ENCODE peak calls at places on chromosome 5, in nine cellular contexts. M, P, C, E, Y, F, K, G and S are unnamed samples.

GRCh38 chr5:78903936-78904335 is 81.2 kb downstream of the ARSB start:
- DNase-seq in C (no peak), M (no peak), F (no peak), E (no peak), G (no peak), P (no peak), Y (no peak), K (no peak), S (no peak)

GRCh38 chr5:93421987-93422391 is 159.0 kb downstream of the NR2F1-AS1 start:
- DNase-seq in G (peak), K (no peak), F (no peak), E (no peak), C (no peak), P (no peak), M (no peak), Y (no peak), S (no peak)

GRCh38 chr5:133746834-133747233 is 134.5 kb upstream of the FSTL4 start:
- DNase-seq in F (no peak), C (no peak), K (no peak), E (no peak), P (no peak), G (peak), M (no peak), Y (no peak), S (peak)

GRCh38 chr5:55096860-55097259 is 5.6 kb upstream of the GZMA start:
- DNase-seq in K (no peak), E (no peak), M (no peak), F (no peak), C (no peak), P (no peak), G (no peak), Y (no peak), S (no peak)

GRCh38 chr5:29161399-29161798 is 2032.1 kb upstream of the CDH6 start:
- DNase-seq in K (no peak), Y (no peak), C (no peak), F (no peak), P (no peak), G (no peak), M (no peak), E (no peak), S (no peak)

GRCh38 chr5:55982957-55983381 is 11.8 kb downstream of the IL6ST start:
- DNase-seq in E (no peak), K (no peak), Y (no peak), M (no peak), F (no peak), C (no peak), G (peak), P (no peak), S (no peak)

GRCh38 chr5:156621719-156622118 is 228.4 kb upstream of the PPP1R2B start:
- DNase-seq in E (no peak), M (no peak), G (no peak), P (no peak), K (no peak), C (no peak), Y (no peak), F (no peak), S (no peak)

GRCh38 chr5:125326114-125326513 is 579.7 kb upstream of the ZNF608 start:
- DNase-seq in F (peak), G (no peak), P (no peak), K (peak), M (peak), E (peak), Y (no peak), C (no peak), S (no peak)

GRCh38 chr5:120823316-120823715 is 359.2 kb downstream of the PRR16 start:
- DNase-seq in E (no peak), Y (no peak), F (no peak), K (no peak), P (no peak), C (no peak), M (no peak), G (no peak), S (no peak)

GRCh38 chr5:129053438-129053837 is 41.1 kb upstream of the ISOC1 start:
- DNase-seq in E (no peak), P (no peak), C (no peak), K (no peak), F (no peak), G (no peak), Y (no peak), M (no peak), S (no peak)

DNA sequence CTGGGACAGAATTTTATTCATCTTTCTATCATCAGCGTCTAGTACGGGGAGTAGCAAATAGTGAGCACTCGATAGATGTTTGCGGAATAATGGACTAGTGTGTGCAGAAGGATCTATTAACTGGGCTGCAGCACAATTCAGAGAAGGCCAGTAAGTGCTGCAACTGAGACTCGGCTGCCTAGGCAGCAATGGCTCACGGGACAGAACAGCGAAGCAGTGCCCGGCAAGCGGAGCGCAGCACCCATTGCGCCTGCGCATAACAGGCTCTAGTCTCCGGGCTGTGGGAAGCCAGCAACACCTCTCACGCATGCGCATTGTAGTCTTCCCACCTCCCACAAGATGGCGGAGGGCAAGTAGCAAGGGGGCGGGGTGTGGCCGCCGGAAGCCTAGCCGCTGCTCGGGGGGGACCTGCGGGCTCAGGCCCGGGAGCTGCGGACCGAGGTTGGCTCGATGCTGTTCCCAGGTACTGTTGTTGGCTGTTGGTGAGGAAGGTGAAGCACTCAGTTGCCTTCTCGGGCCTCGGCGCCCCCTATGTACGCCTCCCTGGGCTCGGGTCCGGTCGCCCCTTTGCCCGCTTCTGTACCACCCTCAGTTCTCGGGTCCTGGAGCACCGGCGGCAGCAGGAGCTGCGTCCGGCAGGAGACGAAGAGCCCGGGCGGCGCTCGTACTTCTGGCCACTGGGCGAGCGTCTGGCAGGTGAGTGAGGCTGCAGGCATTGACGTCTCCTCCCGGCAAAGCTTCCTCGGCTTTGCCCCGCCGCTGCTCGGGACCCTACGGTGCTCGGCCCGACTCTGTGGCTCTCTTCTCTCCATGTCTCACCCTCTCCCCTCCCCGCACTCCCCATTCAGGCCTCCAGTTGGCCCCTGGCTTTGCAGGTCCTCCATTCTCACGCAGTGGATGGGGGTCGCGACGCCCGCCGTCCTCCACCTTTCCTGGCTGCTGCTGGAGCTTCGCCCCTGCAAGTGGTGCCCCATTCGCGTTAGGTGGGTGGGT is 30.2 kb upstream of the APC start:
- DNase-seq in E (peak), Y (peak), K (peak), G (peak), P (peak), F (peak), M (peak), C (peak), S (peak)
- TF ChIP-seq CTCF in E (no peak), Y (no peak), K (no peak), G (no peak), P (no peak), F (peak), M (no peak), C (no peak), S (no peak)

GRCh38 chr5:141524604-141525597 is 36.0 kb downstream of the PCDHGC5 start:
- DNase-seq in K (peak), P (peak), G (peak), M (peak), E (peak), C (peak), F (peak), Y (peak), S (no peak)

GRCh38 chr5:141519605-141520288 is 30.9 kb downstream of the PCDHGC5 start:
- DNase-seq in Y (no peak), E (no peak), F (no peak), K (peak), M (no peak), C (no peak), P (no peak), G (no peak), S (no peak)

GRCh38 chr5:141523991-141524390 is 35.1 kb downstream of the PCDHGC5 start:
- DNase-seq in E (no peak), Y (no peak), G (no peak), K (no peak), C (no peak), P (no peak), M (no peak), F (no peak), S (peak)

GRCh38 chr5:141521244-141521781 is 32.4 kb downstream of the PCDHGC5 start:
- DNase-seq in C (no peak), F (no peak), K (peak), P (no peak), G (no peak), M (peak), E (no peak), Y (no peak), S (peak)

GRCh38 chr5:141522301-141522700 is 33.4 kb downstream of the PCDHGC5 start:
- DNase-seq in F (no peak), Y (no peak), M (no peak), C (no peak), K (peak), P (no peak), G (no peak), E (no peak), S (no peak)
- H3K27ac ChIP-seq in F (peak), Y (peak), M (no peak), C (peak), K (peak), P (no peak), G (no peak), E (no peak), S (peak)

GRCh38 chr5:136018814-136019777 is 9.7 kb upstream of the TGFBI start:
- DNase-seq in K (peak), C (peak), F (no peak), G (no peak), M (peak), E (peak), Y (no peak), P (no peak), S (peak)
- TF ChIP-seq CTCF in K (no peak), C (no peak), F (peak), G (no peak), M (peak), E (peak), Y (no peak), P (no peak), S (no peak)

GRCh38 chr5:15002791-15003190 is 131.2 kb upstream of the ANKH start:
- DNase-seq in K (no peak), Y (no peak), C (no peak), E (no peak), G (no peak), P (no peak), F (no peak), M (no peak), S (no peak)

GRCh38 chr5:15004506-15004905 is 132.9 kb upstream of the ANKH start:
- DNase-seq in F (no peak), Y (no peak), G (no peak), E (no peak), P (no peak), C (no peak), K (no peak), M (no peak), S (no peak)

GRCh38 chr5:15002183-15002582 is 130.6 kb upstream of the ANKH start:
- DNase-seq in P (no peak), E (no peak), F (no peak), C (no peak), Y (no peak), G (no peak), K (no peak), M (no peak), S (no peak)

GRCh38 chr5:15003511-15003920 is 131.9 kb upstream of the ANKH start:
- DNase-seq in F (peak), P (no peak), Y (no peak), K (peak), C (no peak), M (peak), E (peak), G (peak), S (peak)

GRCh38 chr5:15001512-15001911 is 129.9 kb upstream of the ANKH start:
- DNase-seq in Y (no peak), C (no peak), E (no peak), P (no peak), M (no peak), K (no peak), G (no peak), F (no peak), S (no peak)
- H3K27ac ChIP-seq in Y (no peak), C (no peak), E (no peak), P (no peak), M (no peak), K (no peak), G (no peak), F (no peak), S (no peak)

DNA sequence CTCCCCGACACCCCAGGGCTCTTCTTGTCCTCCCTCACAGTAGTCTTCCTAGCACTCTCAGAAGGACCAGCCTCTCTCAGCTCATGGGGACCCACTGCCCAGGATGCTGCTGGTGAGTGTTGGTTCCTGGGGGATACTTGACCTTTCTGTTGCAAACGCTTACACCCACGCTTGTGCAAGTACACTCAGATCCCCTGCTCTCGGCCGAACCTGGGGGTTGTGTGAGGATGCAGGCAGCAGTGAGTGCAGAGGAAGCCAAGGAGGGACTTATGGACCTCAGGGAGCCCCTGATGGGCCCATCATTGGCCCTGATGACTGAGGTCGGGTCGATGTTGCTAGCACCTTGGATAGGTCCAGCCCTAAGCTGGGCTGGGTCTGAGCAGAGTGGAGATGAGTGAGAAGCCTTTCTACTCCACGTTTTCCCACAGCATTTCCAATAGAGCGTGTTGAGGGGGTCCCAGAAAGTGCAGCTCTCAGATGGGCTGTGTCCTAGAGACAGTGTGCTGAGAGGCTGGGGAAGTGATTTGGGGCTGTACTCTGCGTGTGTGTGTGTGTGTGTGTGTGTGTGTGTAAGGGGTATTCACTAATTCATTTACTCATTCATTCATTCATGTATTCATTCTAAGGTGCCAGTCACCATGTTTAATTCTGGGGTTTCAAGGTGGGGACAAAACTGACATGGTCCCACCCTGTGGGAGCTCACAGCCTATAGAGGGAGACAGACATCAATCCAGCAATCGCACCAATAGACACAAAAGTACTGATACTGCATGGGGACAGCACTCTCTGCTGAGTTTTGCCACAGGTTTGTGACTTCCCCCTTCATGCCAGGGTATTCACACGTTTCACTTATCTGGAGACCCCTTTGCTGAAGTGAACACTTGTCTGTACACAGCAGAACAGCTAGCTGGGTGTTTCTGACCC is 25.2 kb upstream of the PITX1 start:
- DNase-seq in Y (no peak), G (no peak), C (no peak), P (peak), K (no peak), F (no peak), M (no peak), E (no peak), S (no peak)
- TF ChIP-seq CTCF in Y (no peak), G (no peak), C (no peak), P (no peak), K (no peak), F (no peak), M (no peak), E (no peak), S (no peak)

GRCh38 chr5:13470256-13470655 is 474.2 kb downstream of the DNAH5 start:
- DNase-seq in K (no peak), P (no peak), Y (no peak), F (no peak), C (no peak), M (no peak), G (no peak), E (no peak), S (no peak)

GRCh38 chr5:13472834-13473233 is 471.7 kb downstream of the DNAH5 start:
- DNase-seq in G (no peak), K (no peak), E (no peak), F (no peak), P (no peak), M (no peak), C (no peak), Y (no peak), S (no peak)

GRCh38 chr5:13470975-13471374 is 473.5 kb downstream of the DNAH5 start:
- DNase-seq in Y (no peak), G (no peak), M (no peak), K (no peak), F (no peak), C (no peak), P (no peak), E (no peak), S (no peak)
- H3K27ac ChIP-seq in Y (no peak), G (no peak), M (no peak), K (no peak), F (no peak), C (no peak), P (no peak), E (no peak), S (no peak)